ENCODE peak calls at places on chromosome 20, in five cellular contexts. U is brain microvascular endothelial cell, H is cardiac muscle cell, B is A549, Q is heart right ventricle. W is an unnamed sample.

GRCh38 chr20:33589059-33589458 is 73.1 kb upstream of the C20orf144 start:
- DNase-seq in B (no peak), U (no peak), H (no peak), Q (no peak), W (no peak)

GRCh38 chr20:34033903-34034302 is 40.2 kb downstream of the RALY start:
- DNase-seq in Q (no peak), H (no peak), B (no peak), U (no peak), W (no peak)

GRCh38 chr20:57374343-57374930 is 16.8 kb upstream of the RBM38 start:
- DNase-seq in U (no peak), H (no peak), Q (no peak), B (no peak), W (no peak)

GRCh38 chr20:62818592-62819493 is 2.0 kb downstream of the COL9A3 start:
- DNase-seq in U (no peak), B (no peak), H (peak; percentile 86), Q (peak; percentile 74), W (no peak)

GRCh38 chr20:46215913-46216707 is 92.2 kb downstream of the CDH22 start:
- DNase-seq in B (peak; percentile 70), H (peak; percentile 49), U (peak; percentile 84), Q (peak; percentile 26), W (no peak)

GRCh38 chr20:35111141-35111888 is 18.7 kb upstream of the TRPC4AP start:
- DNase-seq in B (no peak), U (peak; percentile 84), Q (no peak), H (peak; percentile 64), W (no peak)

GRCh38 chr20:34547844-34548613 is 10.5 kb upstream of the MAP1LC3A start:
- DNase-seq in U (no peak), Q (no peak), B (no peak), H (no peak), W (no peak)

GRCh38 chr20:5511930-5512329 is 195.2 kb upstream of the PROKR2 start:
- DNase-seq in U (no peak), Q (no peak), H (no peak), B (no peak), W (no peak)

GRCh38 chr20:2086177-2086979 is 15.2 kb upstream of the STK35 start:
- DNase-seq in H (peak; percentile 9), Q (no peak), B (no peak), U (no peak), W (no peak)

GRCh38 chr20:3559637-3560036 is 88.8 kb downstream of the ATRN start:
- DNase-seq in U (no peak), Q (no peak), H (no peak), B (no peak), W (no peak)

GRCh38 chr20:38073307-38074010 is 39.9 kb downstream of the RPRD1B start:
- DNase-seq in U (peak; percentile 95), B (no peak), Q (peak; percentile 85), H (peak; percentile 98), W (peak; percentile 77)

GRCh38 chr20:8385247-8385646 is 253.2 kb downstream of the PLCB1 start:
- DNase-seq in Q (peak; percentile 16), H (peak; percentile 74), U (peak; percentile 73), B (no peak), W (no peak)

GRCh38 chr20:43040427-43040826 is 149.3 kb downstream of the PTPRT start:
- DNase-seq in U (no peak), Q (no peak), B (no peak), H (no peak), W (no peak)

GRCh38 chr20:17273711-17274110 is 46.9 kb downstream of the PCSK2 start:
- DNase-seq in H (no peak), Q (no peak), B (no peak), U (no peak), W (no peak)

GRCh38 chr20:59625214-59625922 is 21.0 kb downstream of the PHACTR3 start:
- DNase-seq in B (no peak), Q (no peak), H (no peak), U (no peak), W (no peak)

GRCh38 chr20:17281478-17281877 is 54.6 kb downstream of the PCSK2 start:
- DNase-seq in U (no peak), Q (no peak), H (no peak), B (no peak), W (no peak)

GRCh38 chr20:63829598-63829942 is 1.5 kb downstream of the ZBTB46 start:
- DNase-seq in Q (no peak), H (no peak), B (no peak), U (no peak), W (no peak)
- H3K4me3 ChIP-seq in Q (peak overlapping the region; percentile 68), H (peak overlapping the region; percentile 99), B (no peak overlapping the region), U (peak overlapping the region; percentile 60), W (peak overlapping the region; percentile 88)

DNA sequence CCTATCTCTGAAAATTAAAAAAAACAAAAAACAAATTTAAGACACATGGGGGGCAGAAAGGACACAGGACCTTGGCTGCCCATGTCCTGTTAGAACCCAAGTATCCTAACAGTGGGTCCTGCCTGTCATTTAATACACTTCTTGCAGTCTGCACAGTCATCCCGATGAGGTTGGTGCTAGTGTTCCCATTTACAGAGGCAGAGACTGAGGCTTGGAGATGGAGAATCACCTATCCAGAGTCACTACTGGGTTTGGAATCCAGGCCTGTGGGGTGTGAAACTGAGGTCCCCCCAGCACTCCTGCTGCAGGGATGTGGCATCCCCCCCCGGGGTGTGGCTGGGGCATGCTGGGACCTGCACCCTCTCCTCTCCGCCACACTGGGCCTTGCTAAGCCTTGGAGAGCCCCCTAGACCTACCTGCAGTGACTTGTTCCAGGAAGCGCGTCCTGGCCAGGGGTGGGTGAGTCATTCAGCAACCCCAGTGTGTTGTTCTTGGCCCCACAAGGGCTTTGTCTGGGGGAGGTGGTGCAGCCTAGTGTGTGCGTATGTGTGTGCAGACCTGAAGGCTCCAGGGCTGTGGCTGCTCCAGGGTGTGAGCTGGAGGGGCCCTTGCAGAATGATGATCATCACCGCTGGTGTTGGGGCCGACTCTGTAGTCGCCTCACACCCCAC is 49.7 kb downstream of the BCAS4 start:
- DNase-seq in U (peak; percentile 84), Q (no peak), B (peak; percentile 18), H (peak; percentile 91), W (no peak)
- H3K27ac ChIP-seq in U (no peak overlapping the region), Q (no peak overlapping the region), B (peak overlapping the region; percentile 49), H (no peak overlapping the region), W (no peak overlapping the region)

GRCh38 chr20:23320317-23320716 is 30.3 kb upstream of the NXT1 start:
- DNase-seq in B (peak; percentile 64), U (peak; percentile 25), Q (no peak), H (peak; percentile 42), W (no peak)
- TF ChIP-seq CTCF in B (peak; percentile 28), U (peak; percentile 75), Q (peak; percentile 10), H (peak; percentile 50), W (no peak)

DNA sequence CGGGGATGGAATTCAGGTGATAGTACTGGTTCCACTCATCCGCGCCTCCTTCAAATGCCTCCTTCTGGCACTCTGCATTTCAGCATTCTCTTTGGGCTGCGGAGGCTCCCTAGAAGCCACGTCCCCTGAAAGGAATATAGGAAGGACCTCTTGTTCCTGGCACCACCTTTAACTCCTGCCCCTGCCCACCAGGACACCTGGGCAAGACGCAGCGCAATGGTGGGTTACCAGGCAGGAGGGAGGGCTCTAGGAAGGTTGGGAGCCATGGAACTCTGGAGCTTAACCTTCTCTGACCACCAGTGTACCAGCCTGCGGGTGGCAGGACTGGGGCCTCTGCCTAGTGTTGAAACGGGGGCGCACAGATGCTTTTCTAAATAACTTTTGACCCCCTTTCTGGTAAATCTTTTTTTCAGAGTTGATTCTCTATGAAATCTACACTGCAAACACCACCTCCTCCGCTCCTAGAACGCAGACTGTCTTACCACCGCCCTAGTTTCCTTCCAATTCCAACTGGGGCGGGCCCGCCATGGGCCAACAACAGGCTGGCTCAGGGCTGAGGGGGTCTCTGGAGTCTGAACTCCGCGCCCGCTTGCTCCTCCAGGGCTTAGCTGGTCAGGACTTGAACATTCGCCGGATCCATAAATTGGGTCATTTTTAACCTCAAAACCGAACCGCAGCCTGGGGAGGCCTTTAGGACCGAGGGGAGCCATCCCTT is 871 bp upstream of the SYNDIG1 start:
- DNase-seq in Q (no peak), B (no peak), U (no peak), H (no peak), W (no peak)
- H3K4me3 ChIP-seq in Q (peak overlapping the region; percentile 65), B (peak overlapping the region; percentile 59), U (peak overlapping the region; percentile 52), H (peak overlapping the region; percentile 80), W (peak overlapping the region; percentile 75)

GRCh38 chr20:25256226-25256859 is 8.5 kb downstream of the PYGB start:
- DNase-seq in U (no peak), H (peak; percentile 54), B (no peak), Q (no peak), W (peak; percentile 69)

GRCh38 chr20:25257130-25257529 is 9.2 kb downstream of the PYGB start:
- DNase-seq in U (no peak), B (no peak), Q (no peak), H (no peak), W (no peak)

GRCh38 chr20:25253606-25254275 is 5.9 kb downstream of the PYGB start:
- DNase-seq in U (no peak), Q (no peak), H (peak; percentile 57), B (no peak), W (no peak)

GRCh38 chr20:25254571-25254970 is 6.7 kb downstream of the PYGB start:
- DNase-seq in Q (no peak), B (no peak), U (no peak), H (no peak), W (no peak)

DNA sequence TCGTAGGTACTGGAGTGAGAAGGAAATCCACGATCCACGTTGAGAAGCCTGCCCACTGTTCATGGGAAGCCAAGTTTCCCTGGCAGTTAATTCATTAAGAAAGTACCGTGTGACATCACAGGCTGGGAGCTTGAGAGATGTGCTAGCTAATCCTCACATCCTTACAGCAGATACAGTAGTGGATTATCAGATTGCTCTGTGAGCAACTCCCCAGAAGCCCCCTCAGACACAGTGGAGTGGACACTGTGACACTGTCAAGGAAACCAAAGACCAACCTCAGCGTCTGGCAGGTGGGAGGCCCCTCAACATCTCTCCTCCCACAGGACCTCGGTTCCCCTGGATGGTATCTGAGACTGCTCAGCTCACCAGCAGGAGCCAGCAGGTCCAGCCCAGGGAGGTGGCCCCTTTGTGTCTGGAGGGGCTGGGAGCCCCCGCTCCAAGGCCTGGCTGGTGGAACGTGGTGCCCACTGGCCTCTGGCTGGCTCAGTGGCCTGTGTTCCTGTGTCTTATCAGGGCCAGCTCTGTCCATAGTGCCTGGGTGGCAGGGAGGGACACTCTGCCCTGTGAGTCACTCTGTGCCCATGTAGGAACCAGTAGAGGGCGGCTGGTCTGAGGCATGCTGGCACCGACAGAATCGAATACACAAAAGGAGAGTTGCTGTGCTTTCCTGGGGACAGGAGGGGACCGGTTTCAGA is 7.2 kb downstream of the PYGB start:
- DNase-seq in H (no peak), B (no peak), Q (peak; percentile 80), U (no peak), W (peak; percentile 84)
- H3K27ac ChIP-seq in H (peak overlapping the region; percentile 97), B (peak overlapping the region; percentile 60), Q (peak overlapping the region; percentile 98), U (no peak overlapping the region), W (peak overlapping the region; percentile 69)

W was measured in coronary artery.